ENCODE peak calls at places on chromosomes 13 and 19, in four cellular contexts. B is GM12878, G is spleen, R is GM23338. Q is an unnamed sample.

GRCh38 chr13:46165485-46166220 is 16.3 kb downstream of the LCP1 start:
- DNase-seq in G (no peak), B (peak), R (no peak), Q (no peak)

GRCh38 chr13:101945435-101945834 is 456.4 kb downstream of the FGF14 start:
- DNase-seq in R (peak), G (no peak), B (no peak), Q (no peak)

GRCh38 chr13:30978981-30979956 is 46.8 kb downstream of the TEX26 start:
- DNase-seq in R (peak), G (no peak), B (no peak), Q (peak)

GRCh38 chr19:32018014-32018413 is 327.4 kb upstream of the ZNF507 start:
- DNase-seq in B (no peak), R (no peak), G (no peak), Q (no peak)

GRCh38 chr19:17841810-17842662 is 5.7 kb downstream of the JAK3 start:
- DNase-seq in B (no peak), R (peak), G (peak), Q (peak)

GRCh38 chr13:32904271-32904670 is 112.0 kb upstream of the KL start:
- DNase-seq in R (no peak), G (no peak), B (no peak), Q (no peak)

GRCh38 chr13:63540042-63540441 is 2124.4 kb upstream of the PCDH20 start:
- DNase-seq in B (no peak), G (no peak), R (no peak), Q (no peak)

GRCh38 chr13:24684600-24684998 is 4.4 kb downstream of the ATP12A start:
- DNase-seq in R (no peak), G (no peak), B (no peak), Q (no peak)

GRCh38 chr13:31884556-31884955 is 145.2 kb downstream of the RXFP2 start:
- DNase-seq in R (no peak), B (no peak), G (no peak), Q (no peak)

GRCh38 chr13:76009491-76009890 is 373.4 kb downstream of the LMO7 start:
- DNase-seq in B (no peak), R (no peak), G (no peak), Q (no peak)

GRCh38 chr13:40235160-40235796 is 431.2 kb downstream of the FOXO1 start:
- DNase-seq in R (no peak), G (no peak), B (no peak), Q (no peak)

DNA sequence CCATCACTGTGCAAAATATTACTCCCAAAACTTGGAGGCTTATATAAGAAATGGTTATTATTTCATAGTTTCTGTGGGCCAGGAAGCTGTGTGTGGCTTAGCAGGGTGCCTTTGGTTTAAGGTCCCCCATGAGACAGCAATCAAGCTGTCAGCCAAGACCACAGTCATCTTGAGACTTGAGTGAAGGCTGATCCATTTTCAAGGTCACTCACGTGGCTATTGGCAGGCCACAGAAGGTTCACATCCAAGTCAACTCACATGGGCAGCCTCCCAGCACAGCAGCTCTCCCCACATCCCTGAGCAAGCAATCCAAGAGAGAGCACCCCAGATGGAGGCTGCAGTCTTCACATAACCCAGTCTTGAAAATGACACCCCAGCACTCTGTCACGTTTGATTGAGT is 537.4 kb downstream of the MYO16 start:
- DNase-seq in G (no peak), B (no peak), R (no peak), Q (no peak)
- H3K4me3 ChIP-seq in G (no peak), B (no peak), R (no peak), Q (no peak)

GRCh38 chr13:98509271-98510155 is 67.4 kb downstream of the STK24 start:
- DNase-seq in G (no peak), B (peak), R (no peak), Q (peak)
- TF ChIP-seq POLR2AphosphoS5 in G (no peak), B (peak), R (no peak), Q (peak)

GRCh38 chr19:40800997-40801377 is 2.0 kb downstream of the EGLN2 start:
- DNase-seq in R (no peak), G (peak), B (no peak), Q (peak)
- H3K4me3 ChIP-seq in R (peak), G (peak), B (peak), Q (peak)

GRCh38 chr13:107376393-107377085 is 808.6 kb upstream of the ARGLU1 start:
- DNase-seq in B (no peak), G (no peak), R (no peak), Q (no peak)
- TF ChIP-seq POLR2AphosphoS5 in B (no peak), G (no peak), R (no peak), Q (no peak)